ENCODE peak calls at places on chromosomes 1 and 21, in nine cellular contexts. I is osteoblast, O is activated T-cell treated with anti-CD3 and anti-CD28 coated beads for 24 hours, H is omental fat pad, C is NCI-H1930, B is progenitor cell of endocrine pancreas, V is GM03348, N is Karpas-422, S is Calu3. G is an unnamed sample.

GRCh38 chr1:209546390-209547080 is 37.0 kb upstream of the CAMK1G start:
- DNase-seq in V (no peak), C (no peak), I (no peak), N (no peak), B (no peak), H (no peak), O (no peak), S (no peak), G (no peak)

GRCh38 chr21:39379986-39380891 is 31.4 kb upstream of the HMGN1 start:
- DNase-seq in C (peak; percentile 69), B (peak; percentile 74), S (peak; percentile 82), I (peak; percentile 98), V (peak; percentile 98), N (peak; percentile 96), O (peak; percentile 87), H (peak; percentile 71), G (peak; percentile 84)

GRCh38 chr1:26856604-26857469 is 6.1 kb upstream of the SFN start:
- DNase-seq in B (no peak), S (no peak), V (no peak), O (no peak), C (no peak), H (no peak), N (no peak), I (peak; percentile 80), G (no peak)

GRCh38 chr1:28062806-28063205 is 25.6 kb downstream of the EYA3 start:
- DNase-seq in I (no peak), H (no peak), V (no peak), B (no peak), N (no peak), C (no peak), S (no peak), O (no peak), G (no peak)

GRCh38 chr1:21255284-21255942 is 34.9 kb downstream of the ECE1 start:
- DNase-seq in C (peak; percentile 61), B (peak; percentile 83), N (peak; percentile 94), H (peak; percentile 96), S (peak; percentile 85), V (peak; percentile 89), I (peak; percentile 97), O (peak; percentile 71), G (peak; percentile 74)

GRCh38 chr1:54944610-54945392 is 35.6 kb upstream of the TMEM61 start:
- DNase-seq in V (peak; percentile 83), O (peak; percentile 54), B (peak; percentile 56), N (peak; percentile 89), S (peak; percentile 78), C (peak; percentile 45), H (no peak), I (peak; percentile 87), G (no peak)

GRCh38 chr1:215888159-215888558 is 321.1 kb downstream of the KCTD3 start:
- DNase-seq in V (peak; percentile 15), I (no peak), N (no peak), S (no peak), C (no peak), O (no peak), B (no peak), H (no peak), G (no peak)

GRCh38 chr1:226487921-226488320 is 60.6 kb upstream of the STUM start:
- DNase-seq in O (no peak), N (no peak), C (no peak), I (peak; percentile 50), V (no peak), H (no peak), S (no peak), B (no peak), G (no peak)

GRCh38 chr1:60759257-60759656 is 323.1 kb upstream of the NFIA start:
- DNase-seq in S (no peak), V (no peak), B (no peak), H (no peak), O (no peak), N (peak; percentile 22), C (no peak), I (no peak), G (no peak)

GRCh38 chr1:223260712-223261111 is 103.3 kb downstream of the SUSD4 start:
- DNase-seq in N (no peak), O (no peak), S (no peak), B (no peak), V (no peak), C (no peak), H (no peak), I (no peak), G (no peak)

GRCh38 chr1:154463512-154463990 is 38.5 kb upstream of the TDRD10 start:
- DNase-seq in N (no peak), C (no peak), S (no peak), O (peak; percentile 49), I (peak; percentile 56), B (no peak), V (peak; percentile 16), H (no peak), G (no peak)

GRCh38 chr1:240099329-240099728 is 7.6 kb downstream of the FMN2 start:
- DNase-seq in O (no peak), B (no peak), N (no peak), S (no peak), V (no peak), C (no peak), I (peak; percentile 17), H (no peak), G (no peak)

GRCh38 chr1:193325771-193326170 is 139.4 kb upstream of the B3GALT2 start:
- DNase-seq in V (no peak), N (no peak), B (no peak), S (no peak), O (no peak), I (no peak), C (no peak), H (no peak), G (no peak)

GRCh38 chr1:47617381-47618221 is 179.8 kb downstream of the FOXD2 start:
- DNase-seq in O (no peak), V (no peak), I (no peak), B (no peak), S (no peak), H (no peak), C (no peak), N (no peak), G (no peak)

GRCh38 chr21:32347887-32348450 is 44.8 kb downstream of the URB1 start:
- DNase-seq in B (no peak), N (no peak), C (no peak), I (no peak), O (no peak), V (no peak), S (no peak), H (no peak), G (no peak)

GRCh38 chr1:205436776-205437485 is 15.1 kb upstream of the LEMD1 start:
- DNase-seq in S (no peak), I (no peak), O (no peak), N (no peak), H (no peak), C (no peak), B (no peak), V (no peak), G (no peak)

GRCh38 chr1:87549691-87550090 is 221.0 kb downstream of the LMO4 start:
- DNase-seq in S (no peak), O (no peak), H (no peak), B (no peak), N (no peak), I (no peak), V (no peak), C (no peak), G (no peak)

GRCh38 chr1:100485855-100486258 is 52.1 kb upstream of the GPR88 start:
- DNase-seq in S (no peak), C (no peak), O (no peak), H (no peak), B (no peak), V (no peak), N (no peak), I (peak; percentile 17), G (no peak)

GRCh38 chr1:50620680-50621329 is 197.6 kb upstream of the DMRTA2 start:
- DNase-seq in O (no peak), N (peak; percentile 63), S (peak; percentile 85), I (no peak), B (no peak), H (no peak), V (peak; percentile 7), C (no peak), G (no peak)

GRCh38 chr1:209354111-209354839 is 229.2 kb upstream of the CAMK1G start:
- DNase-seq in O (peak; percentile 40), C (peak; percentile 37), N (peak; percentile 89), B (peak; percentile 58), V (peak; percentile 89), H (peak; percentile 56), S (peak; percentile 82), I (peak; percentile 86), G (peak; percentile 4)

GRCh38 chr1:167130782-167131520 is 37.1 kb downstream of the STYXL2 start:
- DNase-seq in I (no peak), N (no peak), S (no peak), C (no peak), O (no peak), H (no peak), B (no peak), V (no peak), G (no peak)

GRCh38 chr1:28983509-28984310 is 69.3 kb downstream of the EPB41 start:
- DNase-seq in H (no peak), V (no peak), O (no peak), C (no peak), B (no peak), I (no peak), S (no peak), N (no peak), G (no peak)

GRCh38 chr1:51661081-51661518 is 44.2 kb downstream of the OSBPL9 start:
- DNase-seq in S (no peak), H (no peak), V (peak; percentile 77), I (peak; percentile 49), C (no peak), N (no peak), B (no peak), O (no peak), G (no peak)

GRCh38 chr1:61295818-61296537 is 213.6 kb downstream of the NFIA start:
- DNase-seq in O (no peak), N (no peak), V (no peak), S (no peak), H (no peak), C (no peak), I (no peak), B (no peak), G (no peak)

GRCh38 chr21:38503588-38503987 is 5.3 kb upstream of the ERG start:
- DNase-seq in C (no peak), O (no peak), V (peak; percentile 28), S (no peak), I (no peak), B (no peak), N (no peak), H (no peak), G (no peak)

GRCh38 chr1:227893696-227894305 is 53.9 kb downstream of the WNT9A start:
- DNase-seq in C (no peak), H (peak; percentile 10), N (no peak), S (no peak), B (peak; percentile 4), O (no peak), V (no peak), I (peak; percentile 78), G (no peak)

GRCh38 chr1:22075718-22076117 is 23.2 kb downstream of the CDC42 start:
- DNase-seq in V (no peak), C (no peak), I (no peak), N (no peak), O (no peak), S (no peak), H (no peak), B (no peak), G (no peak)

GRCh38 chr1:35637401-35637809 is 3.9 kb downstream of the PSMB2 start:
- DNase-seq in B (no peak), V (peak; percentile 54), C (no peak), S (no peak), O (no peak), N (peak; percentile 46), I (peak; percentile 53), H (no peak), G (no peak)

GRCh38 chr1:201728731-201729130 is 100.2 kb upstream of the IPO9 start:
- DNase-seq in H (no peak), B (no peak), N (no peak), O (no peak), I (no peak), S (no peak), V (no peak), C (no peak), G (no peak)

GRCh38 chr1:77562596-77563154 is 119.8 kb downstream of the ZZZ3 start:
- DNase-seq in B (no peak), O (no peak), C (no peak), V (no peak), N (no peak), I (no peak), S (no peak), H (no peak), G (no peak)

GRCh38 chr1:85134583-85135455 is 66.0 kb downstream of the SYDE2 start:
- DNase-seq in N (no peak), C (no peak), O (no peak), I (peak; percentile 56), S (no peak), V (peak; percentile 14), H (no peak), B (no peak), G (no peak)

G was measured in thoracic aorta.